ENCODE peak calls at places on chromosomes 11 and 22, in seven cellular contexts. D is fibroblast of mammary gland; S is activated CD4-positive, CD25-positive, alpha-beta regulatory T cell; U is lower leg skin; R is activated naive CD4-positive, alpha-beta T cell treated with anti-CD3 and anti-CD28 coated beads for 36 hours; E is CD4-positive, alpha-beta T cell; W is dorsolateral prefrontal cortex. I is an unnamed sample.

GRCh38 chr11:17608830-17609229 is 61.8 kb downstream of the OTOG start:
- DNase-seq in R (no peak), W (no peak), U (peak), S (no peak), D (no peak), E (no peak), I (no peak)

GRCh38 chr11:91788764-91789163 is 435.9 kb upstream of the FAT3 start:
- DNase-seq in R (no peak), D (no peak), W (no peak), S (no peak), E (no peak), U (no peak), I (no peak)

GRCh38 chr22:42960146-42960509 is 54.8 kb downstream of the PACSIN2 start:
- DNase-seq in D (no peak), U (no peak), E (no peak), R (no peak), S (no peak), W (no peak), I (no peak)

GRCh38 chr11:16082532-16083055 is 273.8 kb downstream of the SOX6 start:
- DNase-seq in S (no peak), R (no peak), D (no peak), U (no peak), W (no peak), E (no peak), I (no peak)

GRCh38 chr22:43114958-43115357 is 4.4 kb downstream of the BIK start:
- DNase-seq in E (no peak), U (no peak), R (no peak), D (no peak), S (no peak), W (no peak), I (no peak)

GRCh38 chr11:125886997-125887372 is 483 bp upstream of the HYLS1 start:
- DNase-seq in R (no peak), W (peak), S (no peak), D (peak), E (peak), U (peak), I (peak)

GRCh38 chr11:69950120-69950519 is 128.0 kb upstream of the ANO1 start:
- DNase-seq in E (no peak), S (no peak), W (no peak), U (no peak), D (peak), R (peak), I (no peak)

GRCh38 chr22:32853662-32854061 is 52.2 kb downstream of the TIMP3 start:
- DNase-seq in D (no peak), S (no peak), W (no peak), U (no peak), R (no peak), E (no peak), I (no peak)

GRCh38 chr11:64864473-64865285 is 13.7 kb downstream of the EHD1 start:
- DNase-seq in S (no peak), R (peak), D (peak), U (no peak), W (no peak), E (no peak), I (peak)

GRCh38 chr11:898540-899190 is 11.9 kb downstream of the CHID1 start:
- DNase-seq in U (no peak), E (no peak), R (no peak), D (peak), S (no peak), W (no peak), I (no peak)

GRCh38 chr11:5674391-5674790 is 10.5 kb downstream of the TRIM5 start:
- DNase-seq in E (no peak), U (no peak), R (no peak), S (no peak), D (no peak), W (no peak), I (no peak)

GRCh38 chr22:46934746-46935491 is 172.5 kb downstream of the TBC1D22A start:
- DNase-seq in S (no peak), D (peak), E (no peak), U (no peak), R (peak), W (no peak), I (peak)

GRCh38 chr22:47131611-47132427 is 369.4 kb downstream of the TBC1D22A start:
- DNase-seq in W (no peak), E (no peak), D (no peak), S (no peak), U (no peak), R (no peak), I (no peak)

GRCh38 chr11:75347781-75348613 is 3.5 kb downstream of the ARRB1 start:
- DNase-seq in U (no peak), W (no peak), D (peak), E (no peak), S (no peak), R (no peak), I (peak)

GRCh38 chr22:31944700-31945477 is 554 bp downstream of the YWHAH start:
- DNase-seq in S (peak), R (peak), D (no peak), E (no peak), U (peak), W (no peak), I (no peak)

GRCh38 chr22:48153726-48154125 is 1391.3 kb downstream of the TBC1D22A start:
- DNase-seq in W (no peak), E (no peak), S (no peak), R (no peak), U (peak), D (no peak), I (no peak)

GRCh38 chr22:43829904-43830851 is 18.1 kb upstream of the EFCAB6 start:
- DNase-seq in U (peak), D (peak), E (no peak), R (no peak), W (no peak), S (no peak), I (no peak)

GRCh38 chr22:33380789-33381530 is 322.8 kb upstream of the SYN3 start:
- DNase-seq in S (no peak), R (no peak), D (peak), E (no peak), U (no peak), W (no peak), I (peak)

GRCh38 chr11:43735931-43736330 is 55.4 kb downstream of the HSD17B12 start:
- DNase-seq in E (no peak), S (no peak), R (no peak), U (no peak), W (no peak), D (peak), I (peak)

GRCh38 chr11:19410032-19410431 is 169.3 kb upstream of the E2F8 start:
- DNase-seq in W (no peak), R (no peak), E (no peak), S (no peak), U (no peak), D (no peak), I (no peak)

GRCh38 chr22:47161631-47162030 is 399.2 kb downstream of the TBC1D22A start:
- DNase-seq in U (peak), W (no peak), R (no peak), E (no peak), S (no peak), D (no peak), I (peak)

GRCh38 chr11:70064011-70064725 is 13.9 kb upstream of the ANO1 start:
- DNase-seq in D (no peak), E (peak), S (no peak), W (no peak), R (no peak), U (peak), I (no peak)

GRCh38 chr22:38452373-38453064 is 2.5 kb downstream of the KCNJ4 start:
- DNase-seq in R (no peak), D (no peak), S (no peak), E (no peak), W (peak), U (no peak), I (no peak)

GRCh38 chr22:28183078-28183870 is 264.2 kb upstream of the PITPNB start:
- DNase-seq in W (no peak), S (no peak), U (no peak), E (no peak), R (no peak), D (no peak), I (no peak)

GRCh38 chr11:69352715-69353325 is 58.9 kb downstream of the MYEOV start:
- DNase-seq in D (peak), E (no peak), S (no peak), R (peak), U (peak), W (no peak), I (peak)

GRCh38 chr11:105870521-105871113 is 151.4 kb downstream of the MSANTD4 start:
- DNase-seq in E (no peak), R (no peak), W (no peak), U (no peak), S (no peak), D (peak), I (peak)

GRCh38 chr11:3959015-3959917 is 103.8 kb downstream of the STIM1 start:
- DNase-seq in R (no peak), W (no peak), D (peak), U (no peak), S (no peak), E (no peak), I (peak)

GRCh38 chr11:67409261-67409666 is 5.4 kb downstream of the TBC1D10C start:
- DNase-seq in U (no peak), E (peak), S (peak), D (no peak), W (no peak), R (peak), I (no peak)

I was measured in LHCN-M2.